ENCODE peak calls at places on chromosomes 4 and X, in ten cellular contexts. One of them, this sample, is unnamed.

GRCh38 chr4:148057425-148058020 is 325.6 kb downstream of the ARHGAP10 start:
- DNase-seq in aorta: no peak
- DNase-seq in kidney epithelial cell: no peak
- DNase-seq in heart left ventricle: no peak
- DNase-seq in fibroblast of mammary gland: no peak
- DNase-seq in PC-9: no peak
- DNase-seq in brain microvascular endothelial cell: no peak
- DNase-seq in uterus: no peak
- DNase-seq in cardiac muscle cell: no peak
- DNase-seq in astrocyte of the spinal cord: no peak
- DNase-seq in this sample: no peak

GRCh38 chr4:10173754-10174749 is 57.5 kb upstream of the WDR1 start:
- DNase-seq in aorta: no peak
- DNase-seq in kidney epithelial cell: no peak
- DNase-seq in heart left ventricle: peak; percentile 83
- DNase-seq in fibroblast of mammary gland: no peak
- DNase-seq in PC-9: peak; percentile 7
- DNase-seq in brain microvascular endothelial cell: no peak
- DNase-seq in uterus: peak; percentile 26
- DNase-seq in cardiac muscle cell: peak; percentile 46
- DNase-seq in astrocyte of the spinal cord: no peak
- DNase-seq in this sample: no peak

GRCh38 chrX:136496768-136497555 is 430 bp upstream of the HTATSF1 start:
- DNase-seq in aorta: peak; percentile 92
- DNase-seq in kidney epithelial cell: peak; percentile 37
- DNase-seq in heart left ventricle: peak; percentile 86
- DNase-seq in fibroblast of mammary gland: peak; percentile 87
- DNase-seq in PC-9: peak; percentile 87
- DNase-seq in brain microvascular endothelial cell: peak; percentile 84
- DNase-seq in uterus: peak; percentile 86
- DNase-seq in cardiac muscle cell: peak; percentile 88
- DNase-seq in astrocyte of the spinal cord: peak; percentile 89
- DNase-seq in this sample: peak; percentile 92

GRCh38 chrX:46624090-46624786 is 50.7 kb downstream of the CHST7 start:
- DNase-seq in aorta: no peak
- DNase-seq in kidney epithelial cell: no peak
- DNase-seq in heart left ventricle: no peak
- DNase-seq in fibroblast of mammary gland: no peak
- DNase-seq in PC-9: no peak
- DNase-seq in brain microvascular endothelial cell: no peak
- DNase-seq in uterus: no peak
- DNase-seq in cardiac muscle cell: no peak
- DNase-seq in astrocyte of the spinal cord: no peak
- DNase-seq in this sample: no peak

GRCh38 chr4:3040447-3041191 is 33.7 kb downstream of the HTT-AS start:
- DNase-seq in aorta: no peak
- DNase-seq in kidney epithelial cell: no peak
- DNase-seq in heart left ventricle: no peak
- DNase-seq in fibroblast of mammary gland: no peak
- DNase-seq in PC-9: no peak
- DNase-seq in brain microvascular endothelial cell: no peak
- DNase-seq in uterus: no peak
- DNase-seq in cardiac muscle cell: no peak
- DNase-seq in astrocyte of the spinal cord: no peak
- DNase-seq in this sample: no peak

GRCh38 chr4:176745902-176746301 is 46.8 kb downstream of the VEGFC start:
- DNase-seq in aorta: no peak
- DNase-seq in kidney epithelial cell: no peak
- DNase-seq in heart left ventricle: no peak
- DNase-seq in fibroblast of mammary gland: no peak
- DNase-seq in PC-9: no peak
- DNase-seq in brain microvascular endothelial cell: no peak
- DNase-seq in uterus: no peak
- DNase-seq in cardiac muscle cell: no peak
- DNase-seq in astrocyte of the spinal cord: no peak
- DNase-seq in this sample: no peak

GRCh38 chrX:150429577-150429976 is 66.5 kb downstream of the MAMLD1 start:
- DNase-seq in aorta: no peak
- DNase-seq in kidney epithelial cell: peak; percentile 1
- DNase-seq in heart left ventricle: no peak
- DNase-seq in fibroblast of mammary gland: peak; percentile 84
- DNase-seq in PC-9: no peak
- DNase-seq in brain microvascular endothelial cell: peak; percentile 31
- DNase-seq in uterus: no peak
- DNase-seq in cardiac muscle cell: peak; percentile 81
- DNase-seq in astrocyte of the spinal cord: peak; percentile 14
- DNase-seq in this sample: no peak

GRCh38 chrX:53320543-53321215 is 39.3 kb upstream of the IQSEC2 start:
- DNase-seq in aorta: peak; percentile 79
- DNase-seq in kidney epithelial cell: no peak
- DNase-seq in heart left ventricle: no peak
- DNase-seq in fibroblast of mammary gland: no peak
- DNase-seq in PC-9: no peak
- DNase-seq in brain microvascular endothelial cell: no peak
- DNase-seq in uterus: no peak
- DNase-seq in cardiac muscle cell: no peak
- DNase-seq in astrocyte of the spinal cord: no peak
- DNase-seq in this sample: no peak

GRCh38 chr4:37958932-37959331 is 1.3 kb upstream of the PTTG2 start:
- DNase-seq in aorta: no peak
- DNase-seq in kidney epithelial cell: no peak
- DNase-seq in heart left ventricle: no peak
- DNase-seq in fibroblast of mammary gland: no peak
- DNase-seq in PC-9: no peak
- DNase-seq in brain microvascular endothelial cell: no peak
- DNase-seq in uterus: no peak
- DNase-seq in cardiac muscle cell: no peak
- DNase-seq in astrocyte of the spinal cord: no peak
- DNase-seq in this sample: no peak

GRCh38 chr4:14241574-14241973 is 614.0 kb upstream of the BOD1L1 start:
- DNase-seq in aorta: no peak
- DNase-seq in kidney epithelial cell: no peak
- DNase-seq in heart left ventricle: no peak
- DNase-seq in fibroblast of mammary gland: no peak
- DNase-seq in PC-9: no peak
- DNase-seq in brain microvascular endothelial cell: no peak
- DNase-seq in uterus: no peak
- DNase-seq in cardiac muscle cell: peak; percentile 18
- DNase-seq in astrocyte of the spinal cord: no peak
- DNase-seq in this sample: no peak

GRCh38 chr4:130705023-130705422 is 1609.1 kb downstream of the C4orf33 start:
- DNase-seq in aorta: no peak
- DNase-seq in kidney epithelial cell: no peak
- DNase-seq in heart left ventricle: no peak
- DNase-seq in fibroblast of mammary gland: no peak
- DNase-seq in PC-9: no peak
- DNase-seq in brain microvascular endothelial cell: no peak
- DNase-seq in uterus: no peak
- DNase-seq in cardiac muscle cell: no peak
- DNase-seq in astrocyte of the spinal cord: no peak
- DNase-seq in this sample: no peak

GRCh38 chrX:146264763-146265375 is 447.2 kb downstream of the SLITRK2 start:
- DNase-seq in aorta: no peak
- DNase-seq in kidney epithelial cell: no peak
- DNase-seq in heart left ventricle: no peak
- DNase-seq in fibroblast of mammary gland: no peak
- DNase-seq in PC-9: no peak
- DNase-seq in brain microvascular endothelial cell: no peak
- DNase-seq in uterus: no peak
- DNase-seq in cardiac muscle cell: no peak
- DNase-seq in astrocyte of the spinal cord: no peak
- DNase-seq in this sample: no peak

GRCh38 chrX:77785400-77785745 is 643 bp downstream of the ATRX start:
- DNase-seq in aorta: no peak
- DNase-seq in kidney epithelial cell: no peak
- DNase-seq in heart left ventricle: no peak
- DNase-seq in fibroblast of mammary gland: peak; percentile 17
- DNase-seq in PC-9: no peak
- DNase-seq in brain microvascular endothelial cell: no peak
- DNase-seq in uterus: no peak
- DNase-seq in cardiac muscle cell: peak; percentile 37
- DNase-seq in astrocyte of the spinal cord: peak; percentile 18
- DNase-seq in this sample: no peak

GRCh38 chrX:24498975-24499374 is 33.9 kb downstream of the PDK3 start:
- DNase-seq in aorta: no peak
- DNase-seq in kidney epithelial cell: no peak
- DNase-seq in heart left ventricle: no peak
- DNase-seq in fibroblast of mammary gland: peak; percentile 22
- DNase-seq in PC-9: no peak
- DNase-seq in brain microvascular endothelial cell: no peak
- DNase-seq in uterus: no peak
- DNase-seq in cardiac muscle cell: peak; percentile 14
- DNase-seq in astrocyte of the spinal cord: peak; percentile 17
- DNase-seq in this sample: peak; percentile 51

GRCh38 chr4:140395668-140396067 is 22.2 kb downstream of the SCOC start:
- DNase-seq in aorta: no peak
- DNase-seq in kidney epithelial cell: no peak
- DNase-seq in heart left ventricle: no peak
- DNase-seq in fibroblast of mammary gland: peak; percentile 5
- DNase-seq in PC-9: no peak
- DNase-seq in brain microvascular endothelial cell: no peak
- DNase-seq in uterus: no peak
- DNase-seq in cardiac muscle cell: no peak
- DNase-seq in astrocyte of the spinal cord: no peak
- DNase-seq in this sample: no peak

GRCh38 chr4:99383833-99384392 is 31.4 kb upstream of the ADH1C start:
- DNase-seq in aorta: no peak
- DNase-seq in kidney epithelial cell: no peak
- DNase-seq in heart left ventricle: peak; percentile 38
- DNase-seq in fibroblast of mammary gland: peak; percentile 98
- DNase-seq in PC-9: no peak
- DNase-seq in brain microvascular endothelial cell: no peak
- DNase-seq in uterus: peak; percentile 77
- DNase-seq in cardiac muscle cell: peak; percentile 94
- DNase-seq in astrocyte of the spinal cord: peak; percentile 64
- DNase-seq in this sample: peak; percentile 34

GRCh38 chr4:140070369-140070768 is 83.6 kb downstream of the MAML3 start:
- DNase-seq in aorta: no peak
- DNase-seq in kidney epithelial cell: no peak
- DNase-seq in heart left ventricle: no peak
- DNase-seq in fibroblast of mammary gland: no peak
- DNase-seq in PC-9: no peak
- DNase-seq in brain microvascular endothelial cell: no peak
- DNase-seq in uterus: no peak
- DNase-seq in cardiac muscle cell: no peak
- DNase-seq in astrocyte of the spinal cord: no peak
- DNase-seq in this sample: no peak

GRCh38 chrX:129956765-129957164 is 25.7 kb upstream of the BCORL1 start:
- DNase-seq in aorta: no peak
- DNase-seq in kidney epithelial cell: no peak
- DNase-seq in heart left ventricle: no peak
- DNase-seq in fibroblast of mammary gland: no peak
- DNase-seq in PC-9: no peak
- DNase-seq in brain microvascular endothelial cell: no peak
- DNase-seq in uterus: no peak
- DNase-seq in cardiac muscle cell: no peak
- DNase-seq in astrocyte of the spinal cord: no peak
- DNase-seq in this sample: peak; percentile 69
- H3K4me3 ChIP-seq in aorta: no peak overlapping the region
- H3K4me3 ChIP-seq in kidney epithelial cell: peak overlapping the region; percentile 17
- H3K4me3 ChIP-seq in heart left ventricle: peak overlapping the region; percentile 48
- H3K4me3 ChIP-seq in fibroblast of mammary gland: peak overlapping the region; percentile 13
- H3K4me3 ChIP-seq in PC-9: peak overlapping the region; percentile 61
- H3K4me3 ChIP-seq in brain microvascular endothelial cell: peak overlapping the region; percentile 46
- H3K4me3 ChIP-seq in uterus: peak overlapping the region; percentile 15
- H3K4me3 ChIP-seq in cardiac muscle cell: peak overlapping the region; percentile 19
- H3K4me3 ChIP-seq in astrocyte of the spinal cord: peak overlapping the region; percentile 18
- H3K4me3 ChIP-seq in this sample: peak overlapping the region; percentile 48

GRCh38 chr4:26885912-26886274 is 25.3 kb downstream of the STIM2 start:
- DNase-seq in aorta: no peak
- DNase-seq in kidney epithelial cell: no peak
- DNase-seq in heart left ventricle: no peak
- DNase-seq in fibroblast of mammary gland: no peak
- DNase-seq in PC-9: no peak
- DNase-seq in brain microvascular endothelial cell: no peak
- DNase-seq in uterus: no peak
- DNase-seq in cardiac muscle cell: no peak
- DNase-seq in astrocyte of the spinal cord: no peak
- DNase-seq in this sample: no peak
- H3K4me3 ChIP-seq in aorta: no peak overlapping the region
- H3K4me3 ChIP-seq in kidney epithelial cell: no peak overlapping the region
- H3K4me3 ChIP-seq in heart left ventricle: no peak overlapping the region
- H3K4me3 ChIP-seq in fibroblast of mammary gland: no peak overlapping the region
- H3K4me3 ChIP-seq in PC-9: no peak overlapping the region
- H3K4me3 ChIP-seq in brain microvascular endothelial cell: no peak overlapping the region
- H3K4me3 ChIP-seq in uterus: no peak overlapping the region
- H3K4me3 ChIP-seq in cardiac muscle cell: no peak overlapping the region
- H3K4me3 ChIP-seq in astrocyte of the spinal cord: no peak overlapping the region
- H3K4me3 ChIP-seq in this sample: no peak overlapping the region

GRCh38 chrX:69503835-69504625 is at the start of gene NALF2:
- DNase-seq in aorta: peak; percentile 84
- DNase-seq in kidney epithelial cell: peak; percentile 12
- DNase-seq in heart left ventricle: peak; percentile 59
- DNase-seq in fibroblast of mammary gland: peak; percentile 36
- DNase-seq in PC-9: no peak
- DNase-seq in brain microvascular endothelial cell: no peak
- DNase-seq in uterus: peak; percentile 35
- DNase-seq in cardiac muscle cell: peak; percentile 67
- DNase-seq in astrocyte of the spinal cord: peak; percentile 4
- DNase-seq in this sample: peak; percentile 84
- H3K4me3 ChIP-seq in aorta: no peak within 1 kb of the TSS
- H3K4me3 ChIP-seq in kidney epithelial cell: peak within 1 kb of the TSS; percentile 41
- H3K4me3 ChIP-seq in heart left ventricle: peak within 1 kb of the TSS; percentile 49
- H3K4me3 ChIP-seq in fibroblast of mammary gland: no peak within 1 kb of the TSS
- H3K4me3 ChIP-seq in PC-9: no peak within 1 kb of the TSS
- H3K4me3 ChIP-seq in brain microvascular endothelial cell: peak within 1 kb of the TSS; percentile 27
- H3K4me3 ChIP-seq in uterus: peak within 1 kb of the TSS; percentile 25
- H3K4me3 ChIP-seq in cardiac muscle cell: peak within 1 kb of the TSS; percentile 45
- H3K4me3 ChIP-seq in astrocyte of the spinal cord: peak within 1 kb of the TSS; percentile 7
- H3K4me3 ChIP-seq in this sample: no peak within 1 kb of the TSS

DNA sequence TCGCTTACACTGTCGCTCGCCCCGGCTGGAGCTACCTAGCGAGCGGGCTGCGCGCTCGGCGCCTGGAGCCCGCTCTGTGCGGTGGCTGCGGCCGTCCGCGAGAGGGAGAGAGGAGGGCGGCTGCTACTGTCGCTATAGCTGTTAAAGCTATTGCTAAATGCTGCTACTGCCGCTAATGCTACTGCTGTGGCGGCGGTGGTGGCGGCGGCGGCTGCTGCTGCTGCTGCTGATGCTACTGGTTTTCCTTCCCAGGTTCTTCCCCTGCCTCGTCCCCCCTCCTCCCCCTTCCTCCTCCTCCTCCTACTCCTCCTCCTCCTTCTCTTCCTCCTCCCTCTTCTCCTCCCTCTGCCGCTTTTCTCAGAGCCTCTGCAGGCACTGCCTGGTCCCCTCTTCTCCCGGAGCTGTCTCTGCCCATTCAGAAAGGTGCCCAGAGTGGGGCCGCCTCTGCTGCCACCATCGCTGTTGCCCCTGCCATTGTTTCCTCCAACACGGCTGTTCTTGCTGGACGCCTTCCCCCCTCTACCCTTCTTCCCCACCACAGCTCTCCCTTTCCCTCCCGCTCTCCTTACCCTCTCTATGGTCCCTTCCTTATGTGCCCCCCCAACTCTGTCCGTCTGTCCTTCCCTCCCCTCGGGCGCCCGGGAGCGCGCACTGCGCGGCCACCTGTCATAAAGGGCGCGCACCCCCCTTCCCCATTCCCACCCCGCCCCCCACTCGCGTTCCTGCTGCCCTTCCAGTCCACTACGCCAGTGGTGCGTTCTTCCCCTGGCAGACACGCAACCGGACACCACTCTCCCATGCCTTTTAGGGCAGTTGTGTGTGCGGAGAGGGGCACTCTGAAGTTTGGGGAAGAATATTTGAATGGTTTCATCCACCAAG is at the start of gene NEXMIF:
- DNase-seq in aorta: no peak
- DNase-seq in kidney epithelial cell: no peak
- DNase-seq in heart left ventricle: no peak
- DNase-seq in fibroblast of mammary gland: peak; percentile 7
- DNase-seq in PC-9: peak; percentile 3
- DNase-seq in brain microvascular endothelial cell: no peak
- DNase-seq in uterus: peak; percentile 12
- DNase-seq in cardiac muscle cell: peak; percentile 23
- DNase-seq in astrocyte of the spinal cord: no peak
- DNase-seq in this sample: peak; percentile 84
- H3K4me3 ChIP-seq in aorta: peak within 1 kb of the TSS; percentile 43
- H3K4me3 ChIP-seq in kidney epithelial cell: peak within 1 kb of the TSS; percentile 12
- H3K4me3 ChIP-seq in heart left ventricle: peak within 1 kb of the TSS; percentile 46
- H3K4me3 ChIP-seq in fibroblast of mammary gland: no peak within 1 kb of the TSS
- H3K4me3 ChIP-seq in PC-9: no peak within 1 kb of the TSS
- H3K4me3 ChIP-seq in brain microvascular endothelial cell: peak within 1 kb of the TSS; percentile 29
- H3K4me3 ChIP-seq in uterus: peak within 1 kb of the TSS; percentile 42
- H3K4me3 ChIP-seq in cardiac muscle cell: peak within 1 kb of the TSS; percentile 42
- H3K4me3 ChIP-seq in astrocyte of the spinal cord: peak within 1 kb of the TSS; percentile 18
- H3K4me3 ChIP-seq in this sample: peak within 1 kb of the TSS; percentile 45